ENCODE peak calls at places on chromosomes 2 and 18, in four cellular contexts. One of them, this sample, is unnamed.
A peak's percentile ranks its signal among the peaks of the same experiment; 100 is the strongest.

GRCh38 chr18:2036136-2036535 is 535.2 kb downstream of the METTL4 start:
- DNase-seq in activated CD8-positive, alpha-beta memory T cell treated with anti-CD3 and anti-CD28 coated beads for 48 hours: no peak
- DNase-seq in PC-3: peak; percentile 65
- DNase-seq in IMR-90: no peak
- DNase-seq in this sample: no peak

GRCh38 chr2:180559766-180560165 is 420.6 kb upstream of the UBE2E3 start:
- DNase-seq in PC-3: no peak
- DNase-seq in IMR-90: no peak
- DNase-seq in activated CD8-positive, alpha-beta memory T cell treated with anti-CD3 and anti-CD28 coated beads for 48 hours: no peak
- DNase-seq in this sample: no peak

GRCh38 chr18:41170346-41170745 is 784.7 kb upstream of the PIK3C3 start:
- DNase-seq in PC-3: peak; percentile 43
- DNase-seq in IMR-90: peak; percentile 27
- DNase-seq in activated CD8-positive, alpha-beta memory T cell treated with anti-CD3 and anti-CD28 coated beads for 48 hours: no peak
- DNase-seq in this sample: no peak

GRCh38 chr2:237972211-237972610 is 5.4 kb downstream of the UBE2F start:
- DNase-seq in PC-3: no peak
- DNase-seq in activated CD8-positive, alpha-beta memory T cell treated with anti-CD3 and anti-CD28 coated beads for 48 hours: no peak
- DNase-seq in IMR-90: no peak
- DNase-seq in this sample: no peak

GRCh38 chr2:226117506-226118065 is 682.0 kb downstream of the IRS1 start:
- DNase-seq in activated CD8-positive, alpha-beta memory T cell treated with anti-CD3 and anti-CD28 coated beads for 48 hours: no peak
- DNase-seq in PC-3: peak; percentile 85
- DNase-seq in IMR-90: peak; percentile 66
- DNase-seq in this sample: no peak

GRCh38 chr2:123245156-123245555 is 779.9 kb upstream of the CNTNAP5 start:
- DNase-seq in activated CD8-positive, alpha-beta memory T cell treated with anti-CD3 and anti-CD28 coated beads for 48 hours: no peak
- DNase-seq in IMR-90: no peak
- DNase-seq in PC-3: no peak
- DNase-seq in this sample: no peak

GRCh38 chr2:172864182-172864581 is 128.5 kb downstream of the RAPGEF4 start:
- DNase-seq in PC-3: peak; percentile 72
- DNase-seq in activated CD8-positive, alpha-beta memory T cell treated with anti-CD3 and anti-CD28 coated beads for 48 hours: no peak
- DNase-seq in IMR-90: peak; percentile 51
- DNase-seq in this sample: no peak

GRCh38 chr2:240799183-240799740 is 20.8 kb downstream of the KIF1A start:
- DNase-seq in PC-3: no peak
- DNase-seq in IMR-90: no peak
- DNase-seq in activated CD8-positive, alpha-beta memory T cell treated with anti-CD3 and anti-CD28 coated beads for 48 hours: no peak
- DNase-seq in this sample: no peak

GRCh38 chr2:222919841-222920609 is 59.2 kb downstream of the ACSL3 start:
- DNase-seq in PC-3: peak; percentile 68
- DNase-seq in IMR-90: peak; percentile 96
- DNase-seq in activated CD8-positive, alpha-beta memory T cell treated with anti-CD3 and anti-CD28 coated beads for 48 hours: no peak
- DNase-seq in this sample: no peak

GRCh38 chr2:134582547-134582899 is 136.3 kb downstream of the TMEM163 start:
- DNase-seq in activated CD8-positive, alpha-beta memory T cell treated with anti-CD3 and anti-CD28 coated beads for 48 hours: no peak
- DNase-seq in IMR-90: no peak
- DNase-seq in PC-3: no peak
- DNase-seq in this sample: no peak